ENCODE peak calls at places on chromosomes 1 and 21, in five cellular contexts. A, M, F, X and L are unnamed samples.

GRCh38 chr1:81549588-81550127 is 251.1 kb upstream of the ADGRL2 start:
- DNase-seq in A (peak; percentile 45), M (peak; percentile 21), F (peak; percentile 40), X (peak; percentile 52), L (no peak)

GRCh38 chr1:58815680-58816071 is 31.8 kb upstream of the JUN start:
- DNase-seq in A (peak; percentile 44), M (no peak), F (peak; percentile 58), X (peak; percentile 40), L (peak; percentile 47)

GRCh38 chr1:151255381-151255780 is 847 bp downstream of the PSMD4 start:
- DNase-seq in A (no peak), M (no peak), F (peak; percentile 20), X (peak; percentile 8), L (no peak)

GRCh38 chr1:172450524-172450885 is 6.6 kb upstream of the PIGC start:
- DNase-seq in A (no peak), M (no peak), F (no peak), X (peak; percentile 28), L (no peak)

GRCh38 chr1:51675177-51675780 is 58.4 kb downstream of the OSBPL9 start:
- DNase-seq in A (peak; percentile 27), M (no peak), F (peak; percentile 46), X (no peak), L (no peak)

GRCh38 chr1:14949270-14949835 is 204.2 kb upstream of the TMEM51 start:
- DNase-seq in A (no peak), M (no peak), F (no peak), X (no peak), L (no peak)

GRCh38 chr1:230067441-230067870 is 418 bp downstream of the GALNT2 start:
- DNase-seq in A (peak; percentile 58), M (no peak), F (peak; percentile 47), X (peak; percentile 67), L (peak; percentile 51)

GRCh38 chr21:31873275-31873695 is 465 bp downstream of the HUNK start:
- DNase-seq in A (no peak), M (no peak), F (no peak), X (peak; percentile 66), L (peak; percentile 53)

GRCh38 chr1:221437171-221437570 is 304.7 kb downstream of the DUSP10 start:
- DNase-seq in A (no peak), M (no peak), F (no peak), X (no peak), L (no peak)

GRCh38 chr1:220879509-220880366 is 495 bp downstream of the HLX start:
- DNase-seq in A (peak; percentile 45), M (no peak), F (peak; percentile 35), X (peak; percentile 80), L (peak; percentile 69)

GRCh38 chr1:207808322-207808705 is 56.5 kb downstream of the CD46 start:
- DNase-seq in A (peak; percentile 85), M (no peak), F (peak; percentile 86), X (no peak), L (no peak)

GRCh38 chr1:94686882-94687281 is 133.3 kb upstream of the SLC44A3 start:
- DNase-seq in A (no peak), M (no peak), F (no peak), X (no peak), L (no peak)

GRCh38 chr1:233490488-233490887 is 123.4 kb upstream of the KCNK1 start:
- DNase-seq in A (no peak), M (no peak), F (no peak), X (no peak), L (no peak)

GRCh38 chr1:40825430-40825778 is 36.8 kb downstream of the CITED4 start:
- DNase-seq in A (no peak), M (no peak), F (no peak), X (no peak), L (peak; percentile 61)

GRCh38 chr1:116435806-116436486 is 62.9 kb downstream of the ATP1A1 start:
- DNase-seq in A (no peak), M (no peak), F (no peak), X (no peak), L (no peak)

GRCh38 chr1:869499-870244 is 54.1 kb upstream of the SAMD11 start:
- DNase-seq in A (peak; percentile 52), M (peak; percentile 13), F (peak; percentile 25), X (peak; percentile 84), L (peak; percentile 86)

GRCh38 chr1:241219449-241219848 is 137.6 kb downstream of the RGS7 start:
- DNase-seq in A (no peak), M (no peak), F (no peak), X (no peak), L (no peak)

GRCh38 chr1:112954059-112954458 is 1.9 kb downstream of the SLC16A1 start:
- DNase-seq in A (no peak), M (no peak), F (no peak), X (no peak), L (no peak)

GRCh38 chr1:112954945-112955677 is 885 bp downstream of the SLC16A1 start:
- DNase-seq in A (peak; percentile 63), M (peak; percentile 49), F (peak; percentile 71), X (peak; percentile 87), L (peak; percentile 49)

GRCh38 chr1:112956503-112957132 is 622 bp upstream of the SLC16A1 start:
- DNase-seq in A (no peak), M (no peak), F (peak; percentile 72), X (peak; percentile 44), L (no peak)

GRCh38 chr1:112957133-112957812 is 1.3 kb upstream of the SLC16A1 start:
- DNase-seq in A (peak; percentile 89), M (peak; percentile 81), F (peak; percentile 87), X (peak; percentile 12), L (peak; percentile 82)

GRCh38 chr1:112955678-112956502 is at the start of gene SLC16A1:
- DNase-seq in A (peak; percentile 92), M (peak; percentile 94), F (peak; percentile 90), X (peak; percentile 95), L (peak; percentile 95)
- TF ChIP-seq CTCF in A (peak; percentile 27), M (peak; percentile 13), F (peak; percentile 30), X (peak; percentile 25), L (peak; percentile 54)

GRCh38 chr1:204288061-204288588 is 71.6 kb downstream of the PLEKHA6 start:
- DNase-seq in A (peak; percentile 99), M (no peak), F (peak; percentile 95), X (no peak), L (no peak)

GRCh38 chr1:204285438-204286322 is 71.9 kb upstream of the GOLT1A start:
- DNase-seq in A (no peak), M (no peak), F (no peak), X (no peak), L (no peak)

GRCh38 chr1:204286323-204286714 is 72.5 kb upstream of the GOLT1A start:
- DNase-seq in A (no peak), M (no peak), F (no peak), X (no peak), L (no peak)

GRCh38 chr1:204287466-204287881 is 72.3 kb downstream of the PLEKHA6 start:
- DNase-seq in A (no peak), M (no peak), F (peak; percentile 20), X (peak; percentile 53), L (no peak)

DNA sequence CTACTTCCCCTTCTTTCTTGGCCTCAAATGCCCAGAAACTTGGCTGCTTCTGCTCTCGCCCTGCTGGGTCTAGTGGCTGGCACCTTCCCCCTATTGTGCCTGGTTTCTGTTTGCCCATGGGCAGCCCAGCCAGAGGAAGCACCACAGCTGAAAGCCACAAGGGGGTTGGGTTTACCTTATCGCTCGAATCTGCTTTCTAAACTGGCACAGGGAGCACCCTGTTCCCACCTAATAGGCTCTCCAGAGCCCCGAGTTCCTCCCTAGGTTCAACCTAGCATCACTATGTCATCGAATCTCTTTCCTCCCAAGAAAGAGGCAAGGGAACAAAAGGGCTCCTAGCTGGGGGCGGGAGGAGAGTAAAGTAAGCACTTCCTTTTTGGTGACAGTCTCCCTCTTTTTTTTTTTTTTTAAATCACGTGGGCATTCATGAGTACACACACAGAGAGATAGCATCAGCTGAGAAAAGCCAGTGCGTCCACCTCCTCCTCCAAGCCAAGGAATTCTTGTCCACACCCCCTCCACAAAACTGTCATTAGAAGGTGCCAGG is 72.8 kb downstream of the PLEKHA6 start:
- DNase-seq in A (no peak), M (no peak), F (peak; percentile 33), X (no peak), L (no peak)
- TF ChIP-seq CTCF in A (no peak), M (no peak), F (peak; percentile 11), X (no peak), L (no peak)

DNA sequence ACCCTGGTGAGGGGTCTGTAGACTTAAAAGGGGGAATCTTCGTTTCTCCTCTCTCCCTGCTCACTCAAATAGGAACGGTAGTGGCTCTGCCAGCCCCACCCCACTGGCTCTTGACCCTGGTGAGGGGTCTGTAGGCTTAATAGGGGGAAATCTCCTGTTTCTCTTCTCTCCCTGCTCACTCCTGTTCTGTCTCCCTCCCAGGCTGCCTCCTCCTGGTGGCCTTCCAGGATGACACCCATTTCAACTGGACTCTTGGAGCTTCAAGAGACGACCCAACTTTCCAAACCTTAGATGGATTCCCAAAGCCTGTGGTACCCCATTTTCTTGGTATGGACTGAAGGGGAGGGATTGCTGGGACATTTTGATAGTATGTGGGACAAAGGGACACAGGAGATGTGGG is 1.4 kb upstream of the EPHB2 start:
- DNase-seq in A (no peak), M (no peak), F (no peak), X (peak; percentile 48), L (no peak)
- TF ChIP-seq CTCF in A (no peak), M (no peak), F (peak; percentile 15), X (peak; percentile 49), L (no peak)

DNA sequence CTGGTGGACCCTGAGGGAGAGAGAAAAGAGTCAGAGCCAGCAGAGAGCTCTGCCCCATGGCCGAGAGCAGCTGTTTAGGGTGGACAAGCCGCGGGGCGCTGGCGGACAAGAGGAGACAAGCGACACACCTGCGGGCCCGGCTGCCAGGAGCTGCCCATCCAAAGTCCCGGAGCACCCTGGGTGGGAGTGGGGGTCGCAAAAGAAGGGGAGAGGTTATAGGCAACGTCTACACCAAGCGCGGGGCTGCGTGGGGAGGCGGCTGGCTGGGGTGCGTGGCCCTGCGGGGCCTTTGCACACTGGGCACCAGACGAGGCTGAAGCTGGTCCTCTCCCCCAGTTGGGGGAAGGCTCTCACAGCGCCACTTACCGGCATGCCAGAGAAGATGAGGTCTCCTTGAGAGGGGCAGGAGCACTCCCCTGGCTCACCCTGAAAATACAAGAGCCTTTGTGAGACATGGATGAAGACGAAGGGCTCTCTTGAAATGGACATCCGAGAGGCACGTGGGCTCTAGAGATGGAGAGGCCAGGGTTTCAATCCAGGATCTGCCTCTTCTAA is 24.1 kb downstream of the COL16A1 start:
- DNase-seq in A (no peak), M (no peak), F (no peak), X (no peak), L (no peak)
- TF ChIP-seq CTCF in A (no peak), M (no peak), F (no peak), X (no peak), L (no peak)

GRCh38 chr1:27603962-27604578 is at the start of gene AHDC1:
- DNase-seq in A (peak; percentile 91), M (peak; percentile 90), F (peak; percentile 89), X (peak; percentile 98), L (peak; percentile 96)
- TF ChIP-seq CTCF in A (no peak), M (no peak), F (peak; percentile 14), X (peak; percentile 3), L (no peak)

DNA sequence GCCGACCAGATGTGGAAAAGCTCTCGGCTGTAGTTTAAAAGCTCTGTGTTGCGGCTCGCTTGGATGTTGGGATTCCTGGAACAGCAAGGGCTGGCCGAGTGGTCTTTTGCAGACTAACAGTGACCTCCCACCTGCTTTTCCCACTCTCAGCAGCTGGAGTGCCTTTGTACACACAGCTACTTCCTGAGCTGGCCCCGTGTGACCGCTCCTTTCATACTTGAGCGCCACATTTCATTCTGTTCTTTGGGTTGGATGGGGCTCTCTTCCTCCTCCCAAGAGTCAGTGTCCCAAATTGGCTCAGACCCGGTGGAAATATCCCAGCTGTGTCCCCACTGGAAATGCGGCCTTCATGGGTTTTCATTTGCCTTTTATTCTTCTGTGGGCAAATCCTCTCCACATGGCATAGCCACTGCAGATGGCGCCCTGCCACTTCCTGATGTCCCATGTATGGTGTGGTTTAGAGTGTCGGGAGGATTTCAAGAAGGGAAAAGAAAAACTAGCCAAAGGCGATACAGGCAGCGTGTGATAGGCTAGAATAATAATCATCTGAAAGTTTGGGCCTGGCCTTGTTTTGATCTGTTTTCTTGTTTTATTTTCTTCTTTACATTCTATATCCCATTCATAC is 123.5 kb downstream of the PEX14 start:
- DNase-seq in A (no peak), M (peak; percentile 32), F (no peak), X (peak; percentile 27), L (no peak)
- TF ChIP-seq CTCF in A (no peak), M (no peak), F (no peak), X (peak; percentile 33), L (no peak)